ENCODE peak calls at places on chromosomes 2 and 18, in four cellular contexts. S is GM12878, I is GM12891, B is K562. Y is an unnamed sample.

GRCh38 chr2:241540766-241541561 is 17.6 kb upstream of the BOK start:
- DNase-seq in B (peak), S (no peak), I (peak), Y (no peak)

GRCh38 chr2:217249490-217250451 is 389.9 kb upstream of the TNP1 start:
- DNase-seq in S (no peak), B (no peak), I (no peak), Y (no peak)

GRCh38 chr18:46755315-46756171 is 1.3 kb downstream of the ST8SIA5 start:
- DNase-seq in S (no peak), B (no peak), I (no peak), Y (no peak)

GRCh38 chr2:132670961-132671781 is 1.2 kb upstream of the LYPD1 start:
- DNase-seq in S (no peak), B (no peak), I (no peak), Y (no peak)

GRCh38 chr2:232568161-232568560 is 17.7 kb downstream of the EIF4E2 start:
- DNase-seq in I (no peak), S (no peak), B (no peak), Y (no peak)

GRCh38 chr2:168159754-168160585 is 87.4 kb downstream of the STK39 start:
- DNase-seq in I (no peak), S (no peak), B (no peak), Y (no peak)

GRCh38 chr18:23495723-23496440 is 7.4 kb upstream of the RMC1 start:
- DNase-seq in I (no peak), B (no peak), S (no peak), Y (no peak)

GRCh38 chr18:49757513-49758262 is 55.6 kb downstream of the ACAA2 start:
- DNase-seq in B (peak), S (no peak), I (no peak), Y (no peak)

GRCh38 chr2:5954509-5954908 is 262.3 kb downstream of the SOX11 start:
- DNase-seq in S (no peak), I (no peak), B (no peak), Y (no peak)

GRCh38 chr2:20650412-20650879 is 452 bp downstream of the HS1BP3 start:
- DNase-seq in B (peak), I (peak), S (no peak), Y (peak)

GRCh38 chr2:205772983-205773382 is 90.7 kb downstream of the NRP2 start:
- DNase-seq in S (no peak), I (no peak), B (no peak), Y (no peak)

GRCh38 chr2:98601532-98602132 is 6.7 kb downstream of the COA5 start:
- DNase-seq in I (no peak), B (no peak), S (no peak), Y (no peak)

GRCh38 chr2:95382128-95382645 is 20.3 kb upstream of the FAHD2A start:
- DNase-seq in B (no peak), I (no peak), S (no peak), Y (no peak)

GRCh38 chr2:205477016-205477705 is 205.1 kb upstream of the NRP2 start:
- DNase-seq in I (no peak), B (no peak), S (no peak), Y (no peak)

GRCh38 chr2:23146011-23146410 is 239.0 kb upstream of the KLHL29 start:
- DNase-seq in I (no peak), B (no peak), S (no peak), Y (no peak)

GRCh38 chr2:159118115-159118858 is 149.8 kb downstream of the TANC1 start:
- DNase-seq in I (peak), B (peak), S (peak), Y (peak)

GRCh38 chr2:71804251-71804650 is 343.4 kb downstream of the CYP26B1 start:
- DNase-seq in S (no peak), B (no peak), I (no peak), Y (no peak)

GRCh38 chr18:23077493-23078256 is 57.6 kb upstream of the CABLES1 start:
- DNase-seq in B (no peak), S (no peak), I (no peak), Y (peak)

GRCh38 chr18:57353137-57353939 is 981 bp downstream of the ST8SIA3 start:
- DNase-seq in S (no peak), B (no peak), I (no peak), Y (no peak)

GRCh38 chr2:17422066-17422465 is 96.2 kb downstream of the RAD51AP2 start:
- DNase-seq in I (no peak), B (no peak), S (no peak), Y (no peak)

GRCh38 chr2:47905454-47906260 is 641 bp downstream of the FBXO11 start:
- DNase-seq in S (no peak), I (peak), B (peak), Y (peak)

GRCh38 chr2:218898109-218898878 is 17.6 kb downstream of the WNT10A start:
- DNase-seq in B (peak), I (peak), S (no peak), Y (no peak)

GRCh38 chr2:104388296-104388695 is 465.6 kb upstream of the POU3F3 start:
- DNase-seq in B (no peak), I (no peak), S (no peak), Y (no peak)

GRCh38 chr18:57806891-57807280 is 3.8 kb upstream of the ATP8B1 start:
- DNase-seq in I (no peak), S (no peak), B (no peak), Y (no peak)

GRCh38 chr2:205161156-205161555 is 521.1 kb upstream of the NRP2 start:
- DNase-seq in I (no peak), S (no peak), B (no peak), Y (no peak)

GRCh38 chr2:17877811-17878221 is 651 bp upstream of the KCNS3 start:
- DNase-seq in S (no peak), B (no peak), I (peak), Y (peak)

GRCh38 chr2:118850901-118851268 is 3.4 kb upstream of the EN1 start:
- DNase-seq in I (no peak), B (no peak), S (no peak), Y (no peak)

GRCh38 chr2:220528180-220528579 is 900.8 kb downstream of the SLC4A3 start:
- DNase-seq in S (no peak), I (no peak), B (no peak), Y (no peak)
- TF ChIP-seq SPI1 in S (no peak), I (no peak), B (no peak), Y (no peak)

GRCh38 chr18:42517896-42518295 is 562.9 kb downstream of the PIK3C3 start:
- DNase-seq in I (no peak), B (no peak), S (no peak), Y (no peak)
- TF ChIP-seq SPI1 in I (no peak), B (no peak), S (no peak), Y (no peak)

DNA sequence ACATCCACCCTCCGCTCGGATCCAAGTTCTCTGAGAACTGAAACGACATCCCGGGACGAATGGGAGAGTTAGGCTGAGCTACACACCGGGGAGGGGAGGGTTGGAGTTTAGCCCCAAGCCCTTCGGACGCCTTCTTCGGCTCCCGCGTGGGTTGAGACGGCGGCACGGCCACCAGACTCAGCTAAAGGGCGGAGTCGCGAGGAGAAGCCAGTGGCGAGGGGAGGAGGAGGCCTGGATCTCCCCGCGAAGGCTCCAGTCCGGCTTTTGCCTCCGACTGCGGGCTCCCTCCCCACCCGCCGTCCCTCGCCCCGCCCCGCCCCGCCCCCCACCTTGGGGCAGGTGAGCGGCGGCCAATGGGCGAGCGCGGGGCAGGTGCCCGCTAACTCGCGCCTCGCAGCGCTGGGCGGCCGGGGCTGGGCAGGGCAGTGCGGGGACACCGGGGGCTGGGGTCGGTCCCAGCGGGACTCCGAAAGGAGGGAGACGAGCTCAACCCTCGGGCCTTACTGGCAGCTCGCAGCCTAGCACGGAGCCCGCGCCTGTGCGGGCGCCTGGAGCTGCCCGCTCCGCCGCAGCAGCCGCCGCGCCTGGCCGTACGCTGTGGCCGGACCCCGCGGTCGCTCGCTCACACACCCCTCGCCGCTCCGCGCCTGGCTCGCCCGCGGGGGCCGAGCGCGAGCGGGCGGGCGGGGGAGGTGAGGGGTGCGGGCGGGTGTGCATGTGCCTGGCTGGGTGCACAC is at the start of gene EMX1:
- DNase-seq in S (no peak), I (no peak), B (peak), Y (peak)
- TF ChIP-seq SPI1 in S (no peak), I (no peak), B (no peak), Y (no peak)

DNA sequence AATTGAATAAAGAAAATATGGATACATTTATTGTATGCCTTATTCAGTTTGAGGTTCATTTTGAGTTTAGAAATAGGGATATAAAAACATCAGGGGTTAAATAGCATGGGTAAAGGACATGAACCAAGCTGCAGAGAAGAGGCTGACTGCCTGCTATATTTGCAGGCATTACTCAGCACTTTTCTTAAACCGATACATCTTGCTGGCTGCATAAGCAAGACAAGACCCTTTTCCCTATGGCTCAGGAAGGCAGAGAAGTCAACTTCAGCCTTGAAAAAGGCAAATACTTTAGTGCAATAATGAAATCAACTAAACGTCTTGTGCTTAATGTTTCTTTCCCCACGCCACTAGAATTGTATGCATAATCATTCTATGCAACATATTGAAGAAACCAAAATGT is 36.4 kb downstream of the SCN1A start:
- DNase-seq in S (no peak), I (no peak), B (no peak), Y (no peak)
- TF ChIP-seq SPI1 in S (no peak), I (no peak), B (no peak), Y (no peak)

GRCh38 chr18:25275414-25276001 is 76.5 kb downstream of the ZNF521 start:
- DNase-seq in B (no peak), S (no peak), I (no peak), Y (no peak)

GRCh38 chr18:25279961-25280360 is 72.0 kb downstream of the ZNF521 start:
- DNase-seq in B (no peak), I (no peak), S (no peak), Y (no peak)

GRCh38 chr18:25279133-25279532 is 72.8 kb downstream of the ZNF521 start:
- DNase-seq in B (no peak), I (no peak), S (no peak), Y (no peak)

GRCh38 chr18:25279556-25279955 is 72.4 kb downstream of the ZNF521 start:
- DNase-seq in B (no peak), I (no peak), S (no peak), Y (no peak)

GRCh38 chr18:25278415-25278814 is 73.6 kb downstream of the ZNF521 start:
- DNase-seq in B (no peak), I (no peak), S (no peak), Y (no peak)
- TF ChIP-seq SPI1 in B (no peak), I (no peak), S (no peak), Y (no peak)

GRCh38 chr2:239574054-239574433 is 173.2 kb upstream of the HDAC4 start:
- DNase-seq in S (no peak), B (no peak), I (no peak), Y (no peak)
- TF ChIP-seq SPI1 in S (no peak), B (no peak), I (no peak), Y (no peak)

GRCh38 chr2:29839306-29839705 is 82.1 kb downstream of the ALK start:
- DNase-seq in S (no peak), I (no peak), B (no peak), Y (no peak)
- TF ChIP-seq SPI1 in S (no peak), I (no peak), B (no peak), Y (no peak)

DNA sequence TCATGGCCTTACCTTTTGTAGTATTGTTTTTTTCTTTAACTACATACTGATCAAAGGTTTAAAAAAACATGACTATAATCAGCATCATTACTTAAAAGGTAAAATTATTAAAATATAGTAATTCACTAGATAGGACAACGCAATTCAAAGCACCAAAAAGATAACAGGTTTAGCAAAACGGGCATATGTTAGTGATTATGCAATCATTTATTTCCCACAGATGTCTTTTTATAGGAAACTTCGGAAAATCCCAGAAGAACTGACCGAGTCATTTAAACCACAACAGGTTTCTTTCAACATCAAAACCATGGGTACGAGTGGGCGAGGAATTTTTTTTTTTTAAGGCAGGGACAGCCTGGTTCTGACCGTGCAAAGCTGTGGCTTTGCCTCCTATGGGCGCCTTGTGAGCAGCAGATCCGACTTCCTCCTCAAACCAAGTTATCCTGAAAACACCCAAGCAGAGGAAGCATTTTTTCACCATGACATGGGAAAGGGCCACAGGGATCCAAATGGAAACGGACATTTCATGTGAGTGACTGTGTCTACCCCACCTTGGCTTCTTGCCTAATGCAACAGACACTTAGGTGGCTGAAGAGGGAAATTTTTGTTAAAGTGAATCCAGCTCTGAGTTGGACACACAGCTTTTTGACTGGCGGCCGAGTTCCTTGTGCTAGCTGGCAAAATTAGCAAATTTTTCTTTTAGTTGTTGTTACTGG is 487.2 kb upstream of the ZEB2 start:
- DNase-seq in B (no peak), S (no peak), I (no peak), Y (no peak)
- TF ChIP-seq SPI1 in B (no peak), S (no peak), I (no peak), Y (no peak)

Y was measured in HL-60.